ENCODE peak calls at places on chromosomes 4 and X, in nine cellular contexts. One of them, this sample, is unnamed.

GRCh38 chrX:137051978-137052640 is 18.3 kb upstream of the GPR101 start:
- DNase-seq in endothelial cell: peak
- DNase-seq in kidney: peak
- DNase-seq in Peyer's patch: peak
- DNase-seq in MV-4-11: no peak
- DNase-seq in NCI-H526: peak
- DNase-seq in erythroblast: peak
- DNase-seq in activated naive CD8-positive, alpha-beta T cell treated with anti-CD3 and anti-CD28 coated beads, Interleukin-2, amount 50 U/mL, for 24 hours: peak
- DNase-seq in SW 1271: peak
- DNase-seq in this sample: peak

GRCh38 chr4:150123982-150124670 is 45.9 kb downstream of the DCLK2 start:
- DNase-seq in kidney: no peak
- DNase-seq in endothelial cell: no peak
- DNase-seq in Peyer's patch: no peak
- DNase-seq in erythroblast: no peak
- DNase-seq in NCI-H526: no peak
- DNase-seq in activated naive CD8-positive, alpha-beta T cell treated with anti-CD3 and anti-CD28 coated beads, Interleukin-2, amount 50 U/mL, for 24 hours: no peak
- DNase-seq in SW 1271: no peak
- DNase-seq in MV-4-11: peak
- DNase-seq in this sample: no peak

GRCh38 chr4:26482508-26483462 is 7.5 kb downstream of the CCKAR start:
- DNase-seq in endothelial cell: no peak
- DNase-seq in activated naive CD8-positive, alpha-beta T cell treated with anti-CD3 and anti-CD28 coated beads, Interleukin-2, amount 50 U/mL, for 24 hours: no peak
- DNase-seq in Peyer's patch: no peak
- DNase-seq in SW 1271: no peak
- DNase-seq in kidney: no peak
- DNase-seq in MV-4-11: no peak
- DNase-seq in NCI-H526: no peak
- DNase-seq in erythroblast: no peak
- DNase-seq in this sample: no peak

GRCh38 chrX:16319929-16320328 is 152.6 kb downstream of the MAGEB17 start:
- DNase-seq in activated naive CD8-positive, alpha-beta T cell treated with anti-CD3 and anti-CD28 coated beads, Interleukin-2, amount 50 U/mL, for 24 hours: no peak
- DNase-seq in Peyer's patch: no peak
- DNase-seq in NCI-H526: no peak
- DNase-seq in kidney: no peak
- DNase-seq in SW 1271: no peak
- DNase-seq in MV-4-11: no peak
- DNase-seq in erythroblast: no peak
- DNase-seq in endothelial cell: no peak
- DNase-seq in this sample: no peak

GRCh38 chr4:61886180-61886579 is 686.1 kb downstream of the ADGRL3 start:
- DNase-seq in MV-4-11: peak
- DNase-seq in Peyer's patch: no peak
- DNase-seq in NCI-H526: no peak
- DNase-seq in erythroblast: no peak
- DNase-seq in endothelial cell: no peak
- DNase-seq in kidney: no peak
- DNase-seq in SW 1271: no peak
- DNase-seq in activated naive CD8-positive, alpha-beta T cell treated with anti-CD3 and anti-CD28 coated beads, Interleukin-2, amount 50 U/mL, for 24 hours: no peak
- DNase-seq in this sample: no peak

GRCh38 chr4:26237916-26238315 is 82.9 kb upstream of the RBPJ start:
- DNase-seq in activated naive CD8-positive, alpha-beta T cell treated with anti-CD3 and anti-CD28 coated beads, Interleukin-2, amount 50 U/mL, for 24 hours: no peak
- DNase-seq in erythroblast: no peak
- DNase-seq in MV-4-11: no peak
- DNase-seq in NCI-H526: no peak
- DNase-seq in SW 1271: no peak
- DNase-seq in endothelial cell: no peak
- DNase-seq in Peyer's patch: no peak
- DNase-seq in kidney: no peak
- DNase-seq in this sample: no peak

GRCh38 chrX:31931225-31931624 is 859.4 kb upstream of the FTHL17 start:
- DNase-seq in NCI-H526: no peak
- DNase-seq in Peyer's patch: no peak
- DNase-seq in erythroblast: no peak
- DNase-seq in MV-4-11: no peak
- DNase-seq in SW 1271: no peak
- DNase-seq in kidney: no peak
- DNase-seq in endothelial cell: no peak
- DNase-seq in activated naive CD8-positive, alpha-beta T cell treated with anti-CD3 and anti-CD28 coated beads, Interleukin-2, amount 50 U/mL, for 24 hours: no peak
- DNase-seq in this sample: no peak

GRCh38 chrX:150773117-150773516 is 79.9 kb downstream of the MTMR1 start:
- DNase-seq in MV-4-11: no peak
- DNase-seq in NCI-H526: no peak
- DNase-seq in activated naive CD8-positive, alpha-beta T cell treated with anti-CD3 and anti-CD28 coated beads, Interleukin-2, amount 50 U/mL, for 24 hours: no peak
- DNase-seq in erythroblast: no peak
- DNase-seq in kidney: peak
- DNase-seq in endothelial cell: no peak
- DNase-seq in SW 1271: no peak
- DNase-seq in Peyer's patch: no peak
- DNase-seq in this sample: no peak

GRCh38 chrX:101037231-101037630 is 14.7 kb downstream of the TRMT2B start:
- DNase-seq in Peyer's patch: no peak
- DNase-seq in MV-4-11: no peak
- DNase-seq in SW 1271: no peak
- DNase-seq in NCI-H526: no peak
- DNase-seq in endothelial cell: no peak
- DNase-seq in erythroblast: no peak
- DNase-seq in activated naive CD8-positive, alpha-beta T cell treated with anti-CD3 and anti-CD28 coated beads, Interleukin-2, amount 50 U/mL, for 24 hours: no peak
- DNase-seq in kidney: no peak
- DNase-seq in this sample: no peak

GRCh38 chrX:136246201-136246600 is 5.0 kb downstream of the MAP7D3 start:
- DNase-seq in endothelial cell: no peak
- DNase-seq in NCI-H526: no peak
- DNase-seq in SW 1271: no peak
- DNase-seq in activated naive CD8-positive, alpha-beta T cell treated with anti-CD3 and anti-CD28 coated beads, Interleukin-2, amount 50 U/mL, for 24 hours: no peak
- DNase-seq in erythroblast: no peak
- DNase-seq in kidney: no peak
- DNase-seq in MV-4-11: no peak
- DNase-seq in Peyer's patch: no peak
- DNase-seq in this sample: no peak

GRCh38 chr4:71472946-71473345 is 134.1 kb downstream of the SLC4A4 start:
- DNase-seq in erythroblast: no peak
- DNase-seq in NCI-H526: no peak
- DNase-seq in Peyer's patch: no peak
- DNase-seq in activated naive CD8-positive, alpha-beta T cell treated with anti-CD3 and anti-CD28 coated beads, Interleukin-2, amount 50 U/mL, for 24 hours: no peak
- DNase-seq in kidney: no peak
- DNase-seq in endothelial cell: no peak
- DNase-seq in MV-4-11: no peak
- DNase-seq in SW 1271: peak
- DNase-seq in this sample: no peak

GRCh38 chr4:73617256-73617655 is 3.0 kb downstream of the RASSF6 start:
- DNase-seq in erythroblast: no peak
- DNase-seq in Peyer's patch: no peak
- DNase-seq in NCI-H526: no peak
- DNase-seq in endothelial cell: no peak
- DNase-seq in activated naive CD8-positive, alpha-beta T cell treated with anti-CD3 and anti-CD28 coated beads, Interleukin-2, amount 50 U/mL, for 24 hours: no peak
- DNase-seq in MV-4-11: no peak
- DNase-seq in SW 1271: no peak
- DNase-seq in kidney: no peak
- DNase-seq in this sample: no peak

GRCh38 chrX:139759637-139760036 is 51.7 kb upstream of the MCF2 start:
- DNase-seq in endothelial cell: peak
- DNase-seq in SW 1271: no peak
- DNase-seq in erythroblast: peak
- DNase-seq in activated naive CD8-positive, alpha-beta T cell treated with anti-CD3 and anti-CD28 coated beads, Interleukin-2, amount 50 U/mL, for 24 hours: no peak
- DNase-seq in NCI-H526: no peak
- DNase-seq in Peyer's patch: no peak
- DNase-seq in MV-4-11: no peak
- DNase-seq in kidney: no peak
- DNase-seq in this sample: no peak

GRCh38 chr4:128810331-128810870 is 901 bp downstream of the JADE1 start:
- DNase-seq in kidney: no peak
- DNase-seq in erythroblast: peak
- DNase-seq in endothelial cell: peak
- DNase-seq in Peyer's patch: no peak
- DNase-seq in MV-4-11: no peak
- DNase-seq in NCI-H526: peak
- DNase-seq in SW 1271: no peak
- DNase-seq in activated naive CD8-positive, alpha-beta T cell treated with anti-CD3 and anti-CD28 coated beads, Interleukin-2, amount 50 U/mL, for 24 hours: peak
- DNase-seq in this sample: no peak

GRCh38 chr4:28287837-28288236 is 1427.2 kb downstream of the STIM2 start:
- DNase-seq in Peyer's patch: no peak
- DNase-seq in endothelial cell: no peak
- DNase-seq in SW 1271: peak
- DNase-seq in NCI-H526: no peak
- DNase-seq in activated naive CD8-positive, alpha-beta T cell treated with anti-CD3 and anti-CD28 coated beads, Interleukin-2, amount 50 U/mL, for 24 hours: no peak
- DNase-seq in kidney: no peak
- DNase-seq in erythroblast: no peak
- DNase-seq in MV-4-11: no peak
- DNase-seq in this sample: no peak

GRCh38 chr4:113633467-113633866 is 128.1 kb downstream of the CAMK2D start:
- DNase-seq in erythroblast: no peak
- DNase-seq in endothelial cell: no peak
- DNase-seq in kidney: no peak
- DNase-seq in Peyer's patch: no peak
- DNase-seq in SW 1271: no peak
- DNase-seq in MV-4-11: no peak
- DNase-seq in activated naive CD8-positive, alpha-beta T cell treated with anti-CD3 and anti-CD28 coated beads, Interleukin-2, amount 50 U/mL, for 24 hours: no peak
- DNase-seq in NCI-H526: no peak
- DNase-seq in this sample: no peak

GRCh38 chr4:64584981-64585557 is 175.8 kb upstream of the TECRL start:
- DNase-seq in erythroblast: peak
- DNase-seq in endothelial cell: peak
- DNase-seq in NCI-H526: peak
- DNase-seq in kidney: no peak
- DNase-seq in MV-4-11: peak
- DNase-seq in activated naive CD8-positive, alpha-beta T cell treated with anti-CD3 and anti-CD28 coated beads, Interleukin-2, amount 50 U/mL, for 24 hours: no peak
- DNase-seq in Peyer's patch: no peak
- DNase-seq in SW 1271: no peak
- DNase-seq in this sample: no peak

GRCh38 chr4:107699466-107700206 is 20.4 kb downstream of the PAPSS1 start:
- DNase-seq in kidney: no peak
- DNase-seq in activated naive CD8-positive, alpha-beta T cell treated with anti-CD3 and anti-CD28 coated beads, Interleukin-2, amount 50 U/mL, for 24 hours: no peak
- DNase-seq in erythroblast: no peak
- DNase-seq in endothelial cell: no peak
- DNase-seq in Peyer's patch: no peak
- DNase-seq in NCI-H526: no peak
- DNase-seq in SW 1271: no peak
- DNase-seq in MV-4-11: no peak
- DNase-seq in this sample: no peak

GRCh38 chr4:102623622-102624021 is 122.5 kb downstream of the NFKB1 start:
- DNase-seq in SW 1271: no peak
- DNase-seq in MV-4-11: no peak
- DNase-seq in endothelial cell: no peak
- DNase-seq in kidney: no peak
- DNase-seq in erythroblast: peak
- DNase-seq in activated naive CD8-positive, alpha-beta T cell treated with anti-CD3 and anti-CD28 coated beads, Interleukin-2, amount 50 U/mL, for 24 hours: no peak
- DNase-seq in Peyer's patch: no peak
- DNase-seq in NCI-H526: peak
- DNase-seq in this sample: no peak

GRCh38 chrX:93420635-93421034 is 252.7 kb downstream of the NAP1L3 start:
- DNase-seq in activated naive CD8-positive, alpha-beta T cell treated with anti-CD3 and anti-CD28 coated beads, Interleukin-2, amount 50 U/mL, for 24 hours: no peak
- DNase-seq in erythroblast: no peak
- DNase-seq in Peyer's patch: no peak
- DNase-seq in SW 1271: no peak
- DNase-seq in NCI-H526: no peak
- DNase-seq in MV-4-11: no peak
- DNase-seq in kidney: no peak
- DNase-seq in endothelial cell: no peak
- DNase-seq in this sample: no peak

GRCh38 chrX:11386001-11386523 is 92.8 kb downstream of the AMELX start:
- DNase-seq in erythroblast: peak
- DNase-seq in SW 1271: no peak
- DNase-seq in kidney: no peak
- DNase-seq in Peyer's patch: no peak
- DNase-seq in NCI-H526: no peak
- DNase-seq in activated naive CD8-positive, alpha-beta T cell treated with anti-CD3 and anti-CD28 coated beads, Interleukin-2, amount 50 U/mL, for 24 hours: no peak
- DNase-seq in MV-4-11: peak
- DNase-seq in endothelial cell: no peak
- DNase-seq in this sample: no peak

GRCh38 chrX:27715610-27716009 is 92.2 kb upstream of the MAGEB10 start:
- DNase-seq in NCI-H526: no peak
- DNase-seq in erythroblast: no peak
- DNase-seq in SW 1271: no peak
- DNase-seq in activated naive CD8-positive, alpha-beta T cell treated with anti-CD3 and anti-CD28 coated beads, Interleukin-2, amount 50 U/mL, for 24 hours: no peak
- DNase-seq in kidney: no peak
- DNase-seq in Peyer's patch: no peak
- DNase-seq in MV-4-11: no peak
- DNase-seq in endothelial cell: no peak
- DNase-seq in this sample: no peak

GRCh38 chrX:53071604-53072417 is 10.4 kb upstream of the TSPYL2 start:
- DNase-seq in NCI-H526: peak
- DNase-seq in kidney: peak
- DNase-seq in Peyer's patch: peak
- DNase-seq in SW 1271: no peak
- DNase-seq in erythroblast: peak
- DNase-seq in MV-4-11: peak
- DNase-seq in endothelial cell: peak
- DNase-seq in activated naive CD8-positive, alpha-beta T cell treated with anti-CD3 and anti-CD28 coated beads, Interleukin-2, amount 50 U/mL, for 24 hours: peak
- DNase-seq in this sample: no peak

GRCh38 chr4:36763814-36764213 is 480.7 kb upstream of the NWD2 start:
- DNase-seq in erythroblast: no peak
- DNase-seq in endothelial cell: no peak
- DNase-seq in MV-4-11: no peak
- DNase-seq in Peyer's patch: no peak
- DNase-seq in NCI-H526: no peak
- DNase-seq in SW 1271: no peak
- DNase-seq in kidney: no peak
- DNase-seq in activated naive CD8-positive, alpha-beta T cell treated with anti-CD3 and anti-CD28 coated beads, Interleukin-2, amount 50 U/mL, for 24 hours: no peak
- DNase-seq in this sample: no peak

GRCh38 chrX:14832151-14832550 is 40.7 kb downstream of the FANCB start:
- DNase-seq in Peyer's patch: no peak
- DNase-seq in endothelial cell: no peak
- DNase-seq in NCI-H526: no peak
- DNase-seq in erythroblast: no peak
- DNase-seq in kidney: no peak
- DNase-seq in MV-4-11: no peak
- DNase-seq in activated naive CD8-positive, alpha-beta T cell treated with anti-CD3 and anti-CD28 coated beads, Interleukin-2, amount 50 U/mL, for 24 hours: no peak
- DNase-seq in SW 1271: no peak
- DNase-seq in this sample: no peak

GRCh38 chr4:25552580-25553271 is 102.9 kb upstream of the SLC34A2 start:
- DNase-seq in activated naive CD8-positive, alpha-beta T cell treated with anti-CD3 and anti-CD28 coated beads, Interleukin-2, amount 50 U/mL, for 24 hours: no peak
- DNase-seq in MV-4-11: no peak
- DNase-seq in SW 1271: no peak
- DNase-seq in erythroblast: no peak
- DNase-seq in endothelial cell: no peak
- DNase-seq in NCI-H526: no peak
- DNase-seq in Peyer's patch: peak
- DNase-seq in kidney: peak
- DNase-seq in this sample: no peak

GRCh38 chr4:98522603-98523395 is 135.6 kb downstream of the TSPAN5 start:
- DNase-seq in endothelial cell: no peak
- DNase-seq in SW 1271: no peak
- DNase-seq in NCI-H526: no peak
- DNase-seq in activated naive CD8-positive, alpha-beta T cell treated with anti-CD3 and anti-CD28 coated beads, Interleukin-2, amount 50 U/mL, for 24 hours: no peak
- DNase-seq in Peyer's patch: no peak
- DNase-seq in erythroblast: no peak
- DNase-seq in MV-4-11: no peak
- DNase-seq in kidney: no peak
- DNase-seq in this sample: no peak

GRCh38 chr4:147760176-147760575 is 28.3 kb downstream of the ARHGAP10 start:
- DNase-seq in Peyer's patch: no peak
- DNase-seq in activated naive CD8-positive, alpha-beta T cell treated with anti-CD3 and anti-CD28 coated beads, Interleukin-2, amount 50 U/mL, for 24 hours: no peak
- DNase-seq in MV-4-11: no peak
- DNase-seq in NCI-H526: no peak
- DNase-seq in erythroblast: no peak
- DNase-seq in endothelial cell: no peak
- DNase-seq in SW 1271: no peak
- DNase-seq in kidney: no peak
- DNase-seq in this sample: no peak

GRCh38 chrX:19814778-19815177 is 72.6 kb downstream of the SH3KBP1 start:
- DNase-seq in Peyer's patch: no peak
- DNase-seq in NCI-H526: no peak
- DNase-seq in kidney: no peak
- DNase-seq in SW 1271: no peak
- DNase-seq in MV-4-11: no peak
- DNase-seq in activated naive CD8-positive, alpha-beta T cell treated with anti-CD3 and anti-CD28 coated beads, Interleukin-2, amount 50 U/mL, for 24 hours: no peak
- DNase-seq in erythroblast: no peak
- DNase-seq in endothelial cell: no peak
- DNase-seq in this sample: no peak

GRCh38 chr4:96472103-96472867 is 632.4 kb downstream of the PDHA2 start:
- DNase-seq in SW 1271: no peak
- DNase-seq in Peyer's patch: no peak
- DNase-seq in MV-4-11: no peak
- DNase-seq in erythroblast: peak
- DNase-seq in NCI-H526: no peak
- DNase-seq in activated naive CD8-positive, alpha-beta T cell treated with anti-CD3 and anti-CD28 coated beads, Interleukin-2, amount 50 U/mL, for 24 hours: no peak
- DNase-seq in endothelial cell: no peak
- DNase-seq in kidney: no peak
- DNase-seq in this sample: no peak

GRCh38 chr4:106264331-106264728 is 51.7 kb downstream of the TBCK start:
- DNase-seq in endothelial cell: no peak
- DNase-seq in Peyer's patch: no peak
- DNase-seq in MV-4-11: peak
- DNase-seq in kidney: no peak
- DNase-seq in NCI-H526: no peak
- DNase-seq in activated naive CD8-positive, alpha-beta T cell treated with anti-CD3 and anti-CD28 coated beads, Interleukin-2, amount 50 U/mL, for 24 hours: no peak
- DNase-seq in SW 1271: no peak
- DNase-seq in erythroblast: peak
- DNase-seq in this sample: no peak